ENCODE peak calls at places on chromosome 14, in six cellular contexts. M is activated CD8-positive, alpha-beta memory T cell treated with anti-CD3 and anti-CD28 coated beads, Interleukin-2, amount 50 U/mL, for 48 hours; A is endothelial cell; G is cardiac muscle cell; C is colonic mucosa; X is fibroblast of lung. E is an unnamed sample.
A peak's percentile ranks its signal among the peaks of the same experiment; 100 is the strongest.

GRCh38 chr14:33915682-33916081 is 35.2 kb downstream of the EGLN3 start:
- DNase-seq in M (no peak), A (no peak), G (no peak), C (no peak), X (no peak), E (no peak)

GRCh38 chr14:89349196-89350008 is 67.6 kb downstream of the FOXN3 start:
- DNase-seq in M (no peak), A (peak; percentile 19), G (no peak), C (peak; percentile 44), X (peak; percentile 32), E (peak; percentile 99)

GRCh38 chr14:84129028-84129427 is 1400.9 kb upstream of the FLRT2 start:
- DNase-seq in M (no peak), A (no peak), G (no peak), C (no peak), X (no peak), E (no peak)

GRCh38 chr14:94122438-94122837 is 7.0 kb downstream of the IFI27L2 start:
- DNase-seq in M (peak; percentile 37), A (no peak), G (no peak), C (peak; percentile 7), X (no peak), E (no peak)

GRCh38 chr14:66758031-66758613 is 250.2 kb downstream of the GPHN start:
- DNase-seq in M (no peak), A (no peak), G (no peak), C (no peak), X (no peak), E (no peak)

GRCh38 chr14:65496178-65496993 is 83.9 kb downstream of the FUT8 start:
- DNase-seq in M (no peak), A (no peak), G (no peak), C (no peak), X (peak; percentile 6), E (no peak)

GRCh38 chr14:98782062-98782461 is 489.9 kb downstream of the BCL11B start:
- DNase-seq in M (no peak), A (no peak), G (no peak), C (no peak), X (no peak), E (no peak)

GRCh38 chr14:82009076-82009475 is 475.4 kb upstream of the SEL1L start:
- DNase-seq in M (no peak), A (no peak), G (no peak), C (no peak), X (no peak), E (no peak)

GRCh38 chr14:24297190-24297964 is 2.2 kb downstream of the DHRS1 start:
- DNase-seq in M (no peak), A (no peak), G (peak; percentile 43), C (no peak), X (peak; percentile 20), E (peak; percentile 47)

GRCh38 chr14:77141592-77142288 is at the start of gene ZDHHC22:
- DNase-seq in M (no peak), A (peak; percentile 57), G (no peak), C (no peak), X (no peak), E (peak; percentile 38)

GRCh38 chr14:64113279-64113678 is 180.9 kb downstream of the ESR2 start:
- DNase-seq in M (no peak), A (no peak), G (no peak), C (peak; percentile 86), X (no peak), E (no peak)

GRCh38 chr14:74472590-74472989 is 20.5 kb downstream of the NPC2 start:
- DNase-seq in M (no peak), A (no peak), G (no peak), C (no peak), X (no peak), E (no peak)

GRCh38 chr14:102221026-102221425 is 81.3 kb downstream of the WDR20 start:
- DNase-seq in M (no peak), A (no peak), G (no peak), C (no peak), X (no peak), E (no peak)

GRCh38 chr14:23319746-23320583 is 1.3 kb upstream of the PABPN1 start:
- DNase-seq in M (no peak), A (no peak), G (no peak), C (peak; percentile 33), X (no peak), E (no peak)

GRCh38 chr14:20302042-20302761 is 3.5 kb downstream of the TTC5 start:
- DNase-seq in M (no peak), A (no peak), G (no peak), C (no peak), X (no peak), E (no peak)